ENCODE peak calls at places on chromosomes 4 and X, in eight cellular contexts. E, R, B, F, I, S, T and U are unnamed samples.

GRCh38 chr4:17781831-17782287 is 438 bp upstream of the FAM184B start:
- DNase-seq in E (no peak), R (no peak), B (no peak), F (no peak), I (no peak), S (no peak), T (no peak), U (no peak)

GRCh38 chr4:42252315-42252714 is 99.9 kb upstream of the BEND4 start:
- DNase-seq in E (no peak), R (no peak), B (no peak), F (no peak), I (no peak), S (no peak), T (no peak), U (no peak)

GRCh38 chr4:42523066-42523718 is 125.9 kb downstream of the SHISA3 start:
- DNase-seq in E (no peak), R (no peak), B (no peak), F (no peak), I (no peak), S (no peak), T (no peak), U (no peak)

GRCh38 chrX:97556359-97556758 is 672.7 kb downstream of the RPA4 start:
- DNase-seq in E (no peak), R (no peak), B (no peak), F (no peak), I (no peak), S (no peak), T (no peak), U (no peak)

GRCh38 chr4:51831133-51831532 is 11.8 kb upstream of the DCUN1D4 start:
- DNase-seq in E (peak; percentile 76), R (no peak), B (peak; percentile 57), F (peak; percentile 75), I (peak; percentile 63), S (peak; percentile 36), T (peak; percentile 70), U (no peak)

GRCh38 chr4:125319311-125319710 is 4.6 kb downstream of the FAT4 start:
- DNase-seq in E (no peak), R (no peak), B (no peak), F (no peak), I (no peak), S (no peak), T (no peak), U (no peak)

GRCh38 chr4:119244832-119245231 is 32.3 kb downstream of the USP53 start:
- DNase-seq in E (no peak), R (no peak), B (no peak), F (no peak), I (no peak), S (no peak), T (no peak), U (no peak)

GRCh38 chr4:1283711-1284110 is 6.0 kb upstream of the MAEA start:
- DNase-seq in E (no peak), R (no peak), B (no peak), F (no peak), I (no peak), S (no peak), T (no peak), U (no peak)

GRCh38 chr4:177451108-177451500 is 8.9 kb upstream of the AGA start:
- DNase-seq in E (no peak), R (no peak), B (no peak), F (no peak), I (no peak), S (no peak), T (no peak), U (no peak)

GRCh38 chr4:183154701-183155391 is 55.8 kb downstream of the WWC2 start:
- DNase-seq in E (peak; percentile 19), R (no peak), B (no peak), F (no peak), I (no peak), S (no peak), T (no peak), U (no peak)

GRCh38 chrX:22800360-22800759 is 199.4 kb upstream of the DDX53 start:
- DNase-seq in E (no peak), R (no peak), B (peak; percentile 88), F (no peak), I (no peak), S (no peak), T (peak; percentile 92), U (no peak)

GRCh38 chr4:151921811-151922210 is 161.0 kb upstream of the GATB start:
- DNase-seq in E (no peak), R (no peak), B (no peak), F (no peak), I (no peak), S (no peak), T (no peak), U (no peak)

GRCh38 chr4:184284742-184285141 is 67.1 kb upstream of the ENPP6 start:
- DNase-seq in E (no peak), R (no peak), B (no peak), F (no peak), I (no peak), S (no peak), T (no peak), U (no peak)
- H3K4me1 ChIP-seq in E (peaks cover 13% of the 10 kb centered on the region), R (no peaks in the 10 kb centered on the region), B (peaks cover 8% of the 10 kb centered on the region), F (no peaks in the 10 kb centered on the region), I (peaks cover 53% of the 10 kb centered on the region), S (no peaks in the 10 kb centered on the region), T (no peaks in the 10 kb centered on the region), U (peaks cover 31% of the 10 kb centered on the region)

GRCh38 chr4:153346563-153346962 is 2.1 kb downstream of the MND1 start:
- DNase-seq in E (peak; percentile 30), R (no peak), B (no peak), F (no peak), I (no peak), S (no peak), T (peak; percentile 9), U (no peak)

GRCh38 chr4:153346031-153346430 is 1.5 kb downstream of the MND1 start:
- DNase-seq in E (no peak), R (no peak), B (no peak), F (no peak), I (no peak), S (no peak), T (no peak), U (no peak)

GRCh38 chr4:153347117-153347516 is 2.6 kb downstream of the MND1 start:
- DNase-seq in E (no peak), R (no peak), B (no peak), F (no peak), I (no peak), S (no peak), T (no peak), U (no peak)

GRCh38 chr4:153349206-153349805 is 4.8 kb downstream of the MND1 start:
- DNase-seq in E (no peak), R (no peak), B (no peak), F (no peak), I (no peak), S (no peak), T (no peak), U (no peak)

DNA sequence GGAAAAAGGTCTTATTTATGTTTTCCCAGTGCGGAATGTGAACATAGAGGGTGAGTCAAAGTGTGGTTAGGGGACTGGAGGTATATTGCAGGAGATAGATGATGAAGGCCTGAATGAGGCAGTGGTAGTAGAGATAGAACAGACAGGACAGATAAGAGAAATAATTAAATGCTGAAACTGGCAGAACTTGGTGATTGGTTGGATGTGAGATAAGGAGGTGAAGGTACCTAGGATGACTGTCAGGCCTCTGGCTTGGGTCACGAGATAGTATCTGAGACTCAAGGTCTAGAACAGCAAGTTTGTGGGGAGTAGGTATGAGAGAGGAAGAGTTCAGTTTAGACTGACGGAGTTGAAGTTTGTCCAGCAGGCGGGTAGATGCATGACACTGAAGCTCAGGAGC is 3.5 kb downstream of the MND1 start:
- DNase-seq in E (no peak), R (no peak), B (peak; percentile 45), F (no peak), I (no peak), S (no peak), T (no peak), U (no peak)
- H3K4me1 ChIP-seq in E (peaks cover 35% of the 10 kb centered on the region), R (peaks cover 12% of the 10 kb centered on the region), B (peaks cover 4% of the 10 kb centered on the region), F (no peaks in the 10 kb centered on the region), I (peaks cover 10% of the 10 kb centered on the region), S (peaks cover 6% of the 10 kb centered on the region), T (peaks cover 5% of the 10 kb centered on the region), U (peaks cover 6% of the 10 kb centered on the region)

DNA sequence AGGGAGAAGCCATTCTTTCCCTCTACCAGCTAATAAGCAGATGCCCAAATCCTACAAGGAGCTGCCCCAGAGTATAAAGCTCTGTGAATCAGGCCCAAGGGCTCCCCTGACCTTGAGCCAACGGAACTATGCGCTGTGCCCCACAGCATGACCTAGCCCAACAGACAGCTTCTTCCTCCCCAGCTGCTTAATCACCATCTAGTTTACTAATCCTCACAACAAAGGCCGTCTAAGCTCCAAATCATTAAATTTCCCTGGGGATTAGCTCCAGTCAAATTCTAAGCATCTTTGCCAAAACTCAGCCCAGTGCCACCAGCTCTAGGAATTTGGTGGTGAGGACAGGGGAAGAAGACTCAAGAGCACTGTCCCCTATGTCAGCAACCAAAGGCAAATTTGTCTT is 113.1 kb downstream of the SHROOM4 start:
- DNase-seq in E (peak; percentile 85), R (no peak), B (no peak), F (no peak), I (no peak), S (no peak), T (peak; percentile 10), U (no peak)
- H3K4me1 ChIP-seq in E (peaks cover 60% of the 10 kb centered on the region), R (no peaks in the 10 kb centered on the region), B (peaks cover 2% of the 10 kb centered on the region), F (no peaks in the 10 kb centered on the region), I (peaks cover 15% of the 10 kb centered on the region), S (no peaks in the 10 kb centered on the region), T (no peaks in the 10 kb centered on the region), U (no peaks in the 10 kb centered on the region)

GRCh38 chrX:65745992-65746391 is 78.5 kb downstream of the MSN start:
- DNase-seq in E (peak; percentile 17), R (no peak), B (no peak), F (no peak), I (no peak), S (no peak), T (peak; percentile 22), U (no peak)

GRCh38 chrX:65752294-65752693 is 84.8 kb downstream of the MSN start:
- DNase-seq in E (no peak), R (no peak), B (no peak), F (no peak), I (no peak), S (no peak), T (no peak), U (no peak)

GRCh38 chrX:65751511-65751910 is 84.1 kb downstream of the MSN start:
- DNase-seq in E (no peak), R (no peak), B (no peak), F (no peak), I (no peak), S (no peak), T (no peak), U (no peak)

GRCh38 chrX:65755786-65756185 is 88.3 kb downstream of the MSN start:
- DNase-seq in E (no peak), R (no peak), B (no peak), F (no peak), I (no peak), S (no peak), T (no peak), U (no peak)

DNA sequence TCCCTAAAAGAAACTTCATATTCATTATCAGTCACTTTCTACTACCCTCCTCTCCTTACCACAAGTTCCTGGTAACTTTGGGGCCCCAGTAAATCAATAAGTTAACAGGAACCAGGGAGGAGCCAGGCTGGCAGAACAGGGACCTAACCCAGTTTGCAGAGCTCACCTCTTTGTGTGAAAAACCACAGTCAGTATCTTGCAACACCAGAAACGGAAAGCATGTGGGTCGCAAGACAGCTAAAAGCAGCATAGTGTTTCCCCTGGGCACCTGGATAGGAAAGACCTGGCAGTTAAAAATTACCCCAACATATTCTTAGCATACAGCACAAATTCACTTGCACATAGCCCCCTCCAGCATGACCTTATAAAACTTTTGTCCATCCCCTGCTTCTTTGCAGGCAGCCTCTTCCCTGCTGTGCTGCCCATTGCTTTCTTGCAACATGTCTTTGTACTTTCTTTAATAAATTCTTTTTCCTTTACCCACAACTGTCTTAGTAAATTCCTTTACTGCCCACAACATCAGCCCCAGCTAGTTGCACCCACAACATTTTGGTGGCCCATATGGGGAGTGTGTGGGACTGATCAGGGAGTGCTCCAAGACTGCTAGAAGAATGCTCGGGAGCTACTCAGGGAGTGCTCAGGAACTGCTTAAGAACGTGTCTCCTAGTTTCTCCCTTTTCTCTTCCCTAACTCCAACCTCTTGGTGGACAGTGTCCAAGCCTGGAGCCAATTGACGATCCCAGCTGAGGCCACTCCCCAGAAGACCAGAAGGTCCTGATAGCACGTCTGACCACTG is 83.4 kb downstream of the MSN start:
- DNase-seq in E (no peak), R (no peak), B (no peak), F (no peak), I (no peak), S (no peak), T (no peak), U (no peak)
- H3K4me1 ChIP-seq in E (no peaks in the 10 kb centered on the region), R (no peaks in the 10 kb centered on the region), B (no peaks in the 10 kb centered on the region), F (no peaks in the 10 kb centered on the region), I (no peaks in the 10 kb centered on the region), S (no peaks in the 10 kb centered on the region), T (no peaks in the 10 kb centered on the region), U (peaks cover 6% of the 10 kb centered on the region)